ENCODE peak calls at places on chromosomes 13 and 19, in four cellular contexts. X is suprapubic skin, P is prostate gland, Z is HL-60. R is an unnamed sample.

GRCh38 chr19:11457115-11457514 is 21.7 kb downstream of the PRKCSH start:
- DNase-seq in X (no peak), Z (no peak), P (no peak), R (no peak)

GRCh38 chr13:35475960-35476943 is at the start of gene MAB21L1:
- DNase-seq in X (no peak), P (peak), Z (no peak), R (no peak)

GRCh38 chr13:19864018-19864338 is 529 bp upstream of the ZMYM5 start:
- DNase-seq in Z (peak), P (peak), X (peak), R (peak)

GRCh38 chr19:33143897-33144405 is 12.0 kb downstream of the WDR88 start:
- DNase-seq in P (peak), X (peak), Z (no peak), R (no peak)

GRCh38 chr13:78254113-78254512 is 335.5 kb upstream of the EDNRB start:
- DNase-seq in X (no peak), Z (no peak), P (no peak), R (no peak)

GRCh38 chr19:55053735-55054134 is 9.2 kb downstream of the RDH13 start:
- DNase-seq in Z (no peak), X (no peak), P (no peak), R (no peak)

GRCh38 chr19:47363758-47364529 is 14.8 kb downstream of the DHX34 start:
- DNase-seq in X (no peak), Z (no peak), P (no peak), R (no peak)

GRCh38 chr13:68345963-68346362 is 1115.8 kb upstream of the PCDH9 start:
- DNase-seq in P (no peak), Z (no peak), X (no peak), R (no peak)

GRCh38 chr19:6423499-6424189 is 967 bp downstream of the KHSRP start:
- DNase-seq in Z (no peak), X (no peak), P (no peak), R (no peak)

GRCh38 chr19:49092686-49093085 is 7.4 kb downstream of the SNRNP70 start:
- DNase-seq in Z (no peak), X (no peak), P (no peak), R (no peak)

GRCh38 chr19:31761281-31761913 is 412.2 kb upstream of the TSHZ3 start:
- DNase-seq in Z (no peak), X (no peak), P (no peak), R (no peak)

GRCh38 chr13:34076943-34077703 is 259.2 kb downstream of the RFC3 start:
- DNase-seq in P (no peak), X (no peak), Z (no peak), R (no peak)

GRCh38 chr13:50208826-50209335 is 193.6 kb downstream of the KCNRG start:
- DNase-seq in Z (peak), P (no peak), X (peak), R (no peak)

GRCh38 chr19:13210941-13211340 is 60.7 kb downstream of the IER2 start:
- DNase-seq in Z (no peak), X (no peak), P (no peak), R (no peak)

GRCh38 chr19:35828694-35829301 is 16.2 kb upstream of the PRODH2 start:
- DNase-seq in P (peak), Z (no peak), X (no peak), R (no peak)

GRCh38 chr19:54421521-54421920 is 6.3 kb downstream of the TTYH1 start:
- DNase-seq in P (no peak), X (no peak), Z (no peak), R (no peak)

GRCh38 chr13:35457258-35457657 is 19.2 kb downstream of the MAB21L1 start:
- DNase-seq in P (no peak), X (no peak), Z (no peak), R (no peak)

GRCh38 chr13:26061947-26062346 is 10.1 kb upstream of the SHISA2 start:
- DNase-seq in P (no peak), X (no peak), Z (no peak), R (no peak)

GRCh38 chr13:113584205-113584869 is at the start of gene TFDP1:
- DNase-seq in X (peak), P (peak), Z (peak), R (peak)

GRCh38 chr13:27007166-27007565 is 164.4 kb downstream of the USP12 start:
- DNase-seq in Z (no peak), X (no peak), P (no peak), R (peak)

GRCh38 chr13:68927387-68928026 is 1180.1 kb upstream of the ATXN8OS start:
- DNase-seq in P (no peak), X (no peak), Z (no peak), R (no peak)

GRCh38 chr13:24911135-24911524 is 147.2 kb downstream of the RNF17 start:
- DNase-seq in X (no peak), P (no peak), Z (peak), R (no peak)

GRCh38 chr19:56597696-56598095 is 2.6 kb downstream of the ZNF71 start:
- DNase-seq in Z (no peak), P (no peak), X (no peak), R (no peak)

GRCh38 chr19:56595548-56595899 is 422 bp downstream of the ZNF71 start:
- DNase-seq in P (no peak), Z (no peak), X (no peak), R (no peak)

GRCh38 chr19:56596676-56597075 is 1.6 kb downstream of the ZNF71 start:
- DNase-seq in X (no peak), P (no peak), Z (no peak), R (no peak)

GRCh38 chr19:56594446-56594782 is 688 bp upstream of the ZNF71 start:
- DNase-seq in P (no peak), Z (no peak), X (no peak), R (no peak)

DNA sequence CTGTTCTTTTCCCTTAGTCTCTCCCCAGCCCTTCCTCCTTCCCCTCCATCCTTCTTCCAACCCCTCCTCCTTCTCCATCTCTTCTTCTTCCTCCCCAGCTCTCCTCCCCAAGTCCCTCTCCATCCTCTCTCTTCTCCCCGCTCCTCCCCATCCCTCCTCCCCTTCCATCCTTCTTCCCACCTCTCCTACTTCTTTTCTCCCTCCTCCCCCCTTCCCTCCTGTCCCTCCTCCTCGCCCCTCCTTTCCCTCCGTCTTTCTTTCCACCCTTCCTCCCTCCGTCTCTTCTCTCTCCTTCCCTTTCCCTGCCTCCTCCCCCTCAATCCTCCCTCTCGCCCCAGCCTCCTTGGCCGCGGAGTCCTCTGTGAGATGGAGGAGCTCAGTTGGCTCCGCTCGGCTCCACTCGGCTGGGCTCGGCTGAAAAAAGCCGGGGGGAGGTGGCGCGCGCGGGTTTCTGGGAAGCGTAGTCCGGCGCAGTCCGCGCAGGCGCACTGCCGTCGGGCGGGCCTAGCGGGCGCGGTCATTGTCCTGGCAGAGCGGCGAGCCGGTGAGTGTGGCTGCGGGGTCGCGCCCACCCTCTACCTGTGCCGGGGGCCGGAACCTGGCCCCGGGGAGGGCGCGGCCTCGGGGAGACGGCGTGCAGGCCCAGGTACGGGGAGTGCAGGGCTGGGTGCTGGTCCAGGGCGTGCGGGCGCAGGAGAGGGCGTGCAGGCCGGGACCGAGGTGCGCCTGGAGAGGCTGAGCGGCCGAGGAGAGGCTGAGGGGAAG is at the start of gene ZNF71:
- DNase-seq in P (peak), Z (peak), X (peak), R (no peak)
- TF ChIP-seq POLR2AphosphoS5 in P (peak), Z (peak), X (no peak), R (peak)

DNA sequence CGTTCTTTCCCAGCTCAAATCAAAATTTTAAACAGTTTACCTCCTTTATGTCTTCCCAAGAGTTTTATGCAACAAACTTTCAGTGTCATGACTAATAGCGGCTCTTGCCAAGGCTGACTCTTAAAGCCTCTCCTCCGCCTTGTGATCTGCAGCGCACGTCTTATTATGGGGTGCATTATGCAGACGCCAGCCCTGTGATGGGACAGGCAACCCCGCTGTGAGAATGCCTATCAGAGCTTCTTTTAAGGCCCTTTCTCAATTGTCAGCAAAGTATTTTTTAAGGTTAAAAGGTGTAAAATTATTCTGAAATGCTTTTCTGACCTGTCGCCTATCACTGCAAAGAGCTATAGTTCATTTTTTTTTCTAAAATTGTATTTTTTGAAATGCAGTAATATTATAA is 152.8 kb downstream of the SOX1 start:
- DNase-seq in Z (no peak), X (no peak), P (no peak), R (no peak)
- TF ChIP-seq POLR2AphosphoS5 in Z (no peak), X (no peak), P (no peak), R (no peak)

GRCh38 chr19:3603121-3603841 is 3.4 kb downstream of the TBXA2R start:
- DNase-seq in X (no peak), P (no peak), Z (no peak), R (no peak)
- TF ChIP-seq POLR2AphosphoS5 in X (no peak), P (no peak), Z (no peak), R (no peak)

DNA sequence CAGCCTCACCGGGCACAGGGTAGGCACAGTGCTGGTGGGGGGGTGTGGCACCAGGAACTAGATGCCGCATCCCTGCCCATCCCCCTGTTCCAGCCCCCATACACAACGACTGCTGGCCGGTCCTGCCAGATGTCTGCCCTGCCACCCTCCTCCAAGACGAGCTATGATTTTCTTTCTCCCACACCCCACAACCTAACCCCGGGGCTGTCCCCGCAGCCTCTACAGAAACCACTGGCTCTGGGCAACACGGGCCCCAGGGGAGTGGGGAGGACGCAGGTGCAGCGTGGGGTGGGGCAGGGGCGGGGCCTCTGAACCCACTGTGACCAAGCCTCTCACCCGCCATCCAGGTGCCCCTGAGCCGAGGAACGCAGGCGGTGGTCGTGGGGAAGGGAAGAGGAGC is 15.5 kb downstream of the PGLS start:
- DNase-seq in Z (no peak), X (no peak), P (no peak), R (no peak)
- TF ChIP-seq POLR2AphosphoS5 in Z (no peak), X (no peak), P (no peak), R (no peak)

DNA sequence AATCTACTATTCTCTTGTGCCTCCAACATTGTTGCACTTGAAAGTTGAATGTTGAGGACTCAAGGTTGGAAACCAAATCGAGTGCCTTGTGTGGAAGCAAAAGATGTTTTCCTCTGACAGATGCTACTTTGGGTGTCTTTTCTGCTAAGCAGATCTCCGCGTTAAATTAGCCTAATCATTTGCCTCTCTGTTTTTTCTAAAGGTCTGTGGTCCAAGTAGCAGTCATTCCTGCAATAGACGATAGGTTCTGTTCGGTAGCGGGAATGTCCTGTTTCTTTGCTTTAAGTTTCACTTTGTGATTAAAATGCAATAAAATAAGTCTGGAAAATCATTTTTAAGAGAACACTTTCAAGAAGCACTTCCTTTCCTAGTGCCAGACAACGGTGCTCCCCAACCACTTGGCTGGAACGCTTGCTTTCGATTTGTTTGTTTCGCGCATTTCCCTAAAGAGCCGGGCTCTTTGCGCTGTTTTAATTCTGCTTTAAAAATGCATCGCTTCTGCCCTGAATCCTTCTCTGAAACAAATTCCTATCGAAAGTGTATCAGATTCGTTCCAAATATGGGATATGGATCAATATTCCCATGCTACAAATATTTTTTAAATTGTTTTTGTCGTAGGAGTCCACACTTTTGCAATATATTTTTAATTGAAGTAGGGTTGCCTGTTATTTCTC is 14.1 kb downstream of the ZIC2 start:
- DNase-seq in Z (no peak), X (no peak), P (no peak), R (no peak)
- TF ChIP-seq POLR2AphosphoS5 in Z (no peak), X (peak), P (peak), R (no peak)

DNA sequence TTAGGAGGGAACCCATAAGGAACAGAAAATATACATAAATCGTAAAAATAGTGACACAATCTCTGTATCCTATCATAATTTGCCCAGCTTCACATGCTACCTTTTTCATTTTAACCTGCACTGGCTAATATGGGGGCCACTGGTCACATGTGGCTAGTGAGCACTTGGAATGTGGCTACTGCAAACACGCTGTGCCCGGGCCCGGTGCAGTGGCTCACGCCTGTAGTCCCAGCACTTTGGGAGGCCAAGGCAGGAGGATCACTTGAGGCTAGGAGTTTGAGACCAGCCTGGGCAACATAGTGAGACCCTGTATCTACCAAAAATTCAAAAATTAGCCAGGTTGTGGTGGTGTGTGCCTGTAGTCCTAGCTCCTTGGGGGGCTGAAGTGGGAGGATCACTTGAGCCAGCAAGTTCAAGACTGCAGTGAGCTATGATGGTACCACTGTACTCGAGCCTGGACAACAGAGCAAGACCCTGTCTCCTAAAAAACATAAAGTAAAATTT is 1.5 kb upstream of the N4BP2L1 start:
- DNase-seq in Z (no peak), P (no peak), X (no peak), R (no peak)
- TF ChIP-seq POLR2AphosphoS5 in Z (no peak), P (no peak), X (no peak), R (no peak)

DNA sequence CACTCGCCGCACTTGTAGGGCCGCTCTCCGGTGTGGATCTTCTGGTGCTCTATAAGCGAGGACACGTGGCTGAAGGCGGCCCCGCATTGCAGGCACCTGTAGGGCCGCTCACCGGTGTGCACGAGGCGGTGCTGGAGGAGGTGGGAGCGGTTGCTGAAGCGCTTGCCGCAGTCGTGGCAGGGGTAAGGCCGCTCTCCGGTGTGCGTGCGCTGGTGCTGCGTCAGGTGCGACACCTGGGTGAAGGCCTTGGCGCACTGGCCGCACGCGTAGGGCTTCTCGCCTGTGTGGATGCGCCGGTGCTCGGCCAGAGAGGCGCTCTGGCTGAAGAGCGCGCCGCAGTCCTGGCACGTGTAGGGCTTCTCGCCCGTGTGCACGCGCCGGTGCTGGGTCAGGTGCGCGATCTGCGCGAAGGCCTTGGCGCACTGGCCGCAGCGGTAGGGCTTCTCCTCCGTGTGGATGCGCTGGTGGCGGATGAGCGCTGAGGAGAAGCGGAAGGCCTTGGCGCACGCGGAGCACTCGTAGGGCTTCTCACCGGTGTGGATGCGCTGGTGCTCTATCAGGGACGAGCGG is 7.5 kb downstream of the ZNF835 start:
- DNase-seq in Z (no peak), X (no peak), P (no peak), R (no peak)
- TF ChIP-seq POLR2AphosphoS5 in Z (no peak), X (no peak), P (no peak), R (no peak)

DNA sequence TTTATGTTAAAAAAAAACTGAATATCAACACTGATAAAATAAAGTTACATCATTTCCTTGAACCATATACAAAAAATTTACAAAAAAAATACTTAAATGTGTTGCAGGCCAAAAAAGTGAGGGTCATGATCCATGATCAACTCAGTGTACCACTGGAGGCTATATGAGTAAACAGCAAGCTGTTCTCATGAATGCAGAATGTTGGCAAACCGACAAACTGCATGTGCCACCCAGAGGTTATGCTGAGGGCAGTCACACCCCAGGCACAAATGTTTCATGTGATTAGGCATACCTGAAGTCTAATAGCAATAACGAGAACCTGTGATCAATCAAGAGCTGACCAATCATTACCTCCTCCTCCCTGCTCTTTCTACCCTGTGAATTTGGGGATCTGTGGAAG is 91.9 kb downstream of the ZNF431 start:
- DNase-seq in Z (no peak), X (no peak), P (no peak), R (no peak)
- TF ChIP-seq POLR2AphosphoS5 in Z (no peak), X (no peak), P (no peak), R (no peak)

DNA sequence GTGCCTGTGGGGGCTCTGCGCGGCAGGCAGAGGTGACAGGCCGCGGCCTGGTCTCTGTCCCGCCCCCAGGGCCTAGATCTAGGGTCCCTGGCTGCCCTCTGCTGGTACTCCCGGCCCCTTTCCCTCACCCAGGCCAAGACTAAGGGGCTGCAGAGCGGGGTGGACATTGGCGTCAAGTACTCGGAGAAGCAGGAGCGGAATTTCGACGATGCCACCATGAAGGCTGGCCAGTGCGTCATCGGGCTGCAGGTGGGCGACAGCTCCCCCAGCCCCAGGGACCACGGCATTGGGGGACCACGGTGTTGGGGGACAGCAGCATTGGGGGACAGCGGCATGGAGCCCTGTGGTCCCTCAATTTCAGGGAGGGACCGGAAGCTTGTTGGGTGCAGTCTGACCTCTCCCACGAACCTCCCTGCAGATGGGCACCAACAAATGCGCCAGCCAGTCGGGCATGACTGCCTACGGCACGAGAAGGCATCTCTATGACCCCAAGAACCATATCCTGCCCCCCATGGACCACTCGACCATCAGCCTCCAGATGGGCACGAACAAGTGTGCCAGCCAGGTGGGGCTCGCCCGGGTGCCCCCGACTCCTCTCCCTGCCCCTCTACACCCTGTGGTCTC is 3.8 kb upstream of the ABCA7 start:
- DNase-seq in Z (no peak), X (no peak), P (no peak), R (no peak)
- TF ChIP-seq POLR2AphosphoS5 in Z (no peak), X (no peak), P (no peak), R (no peak)

GRCh38 chr19:46133777-46134231 is 9.3 kb upstream of the IGFL3 start:
- DNase-seq in Z (no peak), X (no peak), P (no peak), R (no peak)
- TF ChIP-seq POLR2AphosphoS5 in Z (no peak), X (no peak), P (no peak), R (no peak)